ENCODE peak calls at places on chromosomes 12 and 14, in eight cellular contexts. C, E, F, S, B, T, I and A are unnamed samples.
A peak's percentile ranks its signal among the peaks of the same experiment; 100 is the strongest.

GRCh38 chr14:67900188-67900587 is 80.6 kb downstream of the RAD51B start:
- DNase-seq in C (no peak), E (no peak), F (no peak), S (no peak), B (no peak), T (no peak), I (no peak), A (no peak)

GRCh38 chr14:94540031-94540794 is 21.0 kb upstream of the SERPINA4 start:
- DNase-seq in C (peak; percentile 50), E (no peak), F (peak; percentile 89), S (no peak), B (peak; percentile 28), T (no peak), I (no peak), A (peak; percentile 64)

GRCh38 chr14:29822430-29822709 is 105.3 kb downstream of the PRKD1 start:
- DNase-seq in C (no peak), E (no peak), F (peak; percentile 45), S (no peak), B (no peak), T (no peak), I (no peak), A (no peak)

GRCh38 chr14:24816011-24816928 is 182.3 kb upstream of the GZMB start:
- DNase-seq in C (peak; percentile 25), E (no peak), F (no peak), S (no peak), B (no peak), T (no peak), I (no peak), A (no peak)

GRCh38 chr12:53061404-53062010 is 11.6 kb downstream of the TNS2 start:
- DNase-seq in C (no peak), E (peak; percentile 77), F (peak; percentile 48), S (no peak), B (peak; percentile 73), T (no peak), I (no peak), A (no peak)

GRCh38 chr14:100468557-100468956 is 118.7 kb downstream of the BEGAIN start:
- DNase-seq in C (no peak), E (no peak), F (no peak), S (no peak), B (no peak), T (no peak), I (no peak), A (no peak)

GRCh38 chr14:23286904-23287479 is 1.1 kb upstream of the HOMEZ start:
- DNase-seq in C (peak; percentile 29), E (no peak), F (peak; percentile 24), S (no peak), B (no peak), T (no peak), I (no peak), A (peak; percentile 24)

GRCh38 chr14:105865904-105866840 is 339.8 kb downstream of the TMEM121 start:
- DNase-seq in C (no peak), E (no peak), F (no peak), S (no peak), B (no peak), T (no peak), I (no peak), A (no peak)

GRCh38 chr14:75989134-75989533 is 3.6 kb downstream of the IFT43 start:
- DNase-seq in C (peak; percentile 87), E (no peak), F (peak; percentile 70), S (no peak), B (peak; percentile 45), T (peak; percentile 44), I (no peak), A (peak; percentile 97)

GRCh38 chr12:57604454-57605307 is at the start of gene DTX3:
- DNase-seq in C (peak; percentile 20), E (peak; percentile 43), F (peak; percentile 44), S (no peak), B (peak; percentile 46), T (peak; percentile 53), I (no peak), A (peak; percentile 10)